ENCODE peak calls at places on chromosome 3, in four cellular contexts. S, P, J and O are unnamed samples.

GRCh38 chr3:48232734-48233133 is 8.2 kb upstream of the ZNF589 start:
- DNase-seq in J (peak; percentile 58), P (peak; percentile 45), S (no peak), O (peak; percentile 63)

GRCh38 chr3:100737334-100737733 is 28.0 kb downstream of the TFG start:
- DNase-seq in P (no peak), S (no peak), J (peak; percentile 14), O (no peak)

GRCh38 chr3:97910931-97911351 is 61.3 kb downstream of the RIOX2 start:
- DNase-seq in J (peak; percentile 40), S (no peak), P (peak; percentile 73), O (peak; percentile 11)

GRCh38 chr3:150681037-150681436 is 22.7 kb downstream of the ERICH6 start:
- DNase-seq in S (no peak), P (no peak), J (no peak), O (peak; percentile 48)

GRCh38 chr3:141227752-141228151 is 3.9 kb upstream of the PXYLP1 start:
- DNase-seq in J (no peak), S (no peak), P (no peak), O (no peak)

GRCh38 chr3:134342269-134342668 is 32.0 kb downstream of the AMOTL2 start:
- DNase-seq in J (no peak), P (no peak), S (no peak), O (no peak)

GRCh38 chr3:9422712-9423424 is 25.5 kb downstream of the SETD5 start:
- DNase-seq in S (no peak), P (no peak), J (peak; percentile 53), O (no peak)

GRCh38 chr3:109355625-109356441 is 18.5 kb upstream of the DPPA4 start:
- DNase-seq in J (no peak), S (no peak), P (no peak), O (no peak)

DNA sequence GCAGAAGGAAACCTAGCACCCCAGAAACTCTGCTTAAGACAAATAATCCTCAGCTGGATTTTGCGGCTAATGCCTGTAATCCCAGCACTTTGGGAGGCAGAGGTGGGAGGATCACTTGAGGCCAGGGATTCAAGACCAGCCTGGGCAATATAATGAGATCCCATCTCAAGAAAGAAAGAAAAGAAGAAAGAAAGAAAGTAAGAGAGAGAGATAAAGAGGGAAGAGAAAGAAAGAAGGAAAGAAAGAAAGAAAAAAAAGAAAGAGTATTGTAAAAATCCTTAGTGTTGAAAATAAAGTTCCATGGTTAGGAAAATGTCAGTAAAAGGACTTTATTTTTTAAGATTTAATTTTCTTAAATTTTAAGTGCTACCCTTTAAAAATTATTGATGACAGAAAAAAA is 54.9 kb upstream of the LRRFIP2 start:
- DNase-seq in P (no peak), S (no peak), J (no peak), O (no peak)
- TF ChIP-seq SPI1 in P (no peak), S (no peak), J (no peak), O (no peak)

DNA sequence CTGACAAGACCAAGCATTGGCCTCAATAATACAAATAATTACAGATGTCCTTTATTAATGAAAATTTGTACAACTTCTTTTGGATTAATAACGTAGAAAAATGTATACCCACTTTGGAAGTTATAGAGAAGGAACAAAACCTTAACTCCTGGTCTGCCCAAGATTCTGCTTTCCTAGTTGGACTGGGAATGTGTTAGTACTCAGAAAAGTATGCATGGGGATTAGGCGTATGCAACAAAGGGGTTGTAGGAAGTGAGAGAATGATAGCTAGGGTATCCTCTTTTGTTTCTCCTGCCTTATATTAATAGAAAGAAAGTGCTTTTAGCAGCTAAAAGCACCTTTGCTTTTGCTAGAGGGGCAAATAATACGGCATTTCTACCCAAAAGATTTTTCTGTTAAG is 116.2 kb upstream of the LRRFIP2 start:
- DNase-seq in S (no peak), P (no peak), J (no peak), O (no peak)
- TF ChIP-seq SPI1 in S (no peak), P (no peak), J (no peak), O (no peak)

DNA sequence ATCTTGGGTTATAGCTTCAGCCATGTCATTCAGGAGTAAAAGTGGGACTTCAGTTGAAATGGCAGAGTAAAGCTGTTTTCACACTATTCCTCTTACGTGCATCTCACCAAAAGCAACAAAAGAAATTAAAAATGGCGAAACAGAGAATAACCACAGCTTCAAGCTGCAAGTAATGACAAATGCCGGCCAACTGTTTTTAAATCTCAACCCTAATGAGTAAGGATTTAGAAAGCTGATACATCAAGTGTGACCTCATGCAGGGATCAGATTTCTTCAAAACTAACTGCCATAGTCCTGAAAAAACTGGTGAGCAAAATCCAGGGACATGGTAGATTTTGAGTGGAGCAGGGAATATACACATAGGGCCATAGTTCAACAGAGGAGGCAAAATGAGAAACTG is 84.7 kb downstream of the COL6A6 start:
- DNase-seq in S (no peak), J (no peak), P (no peak), O (no peak)
- TF ChIP-seq SPI1 in S (no peak), J (no peak), P (no peak), O (no peak)

GRCh38 chr3:115151921-115152320 is 4.8 kb upstream of the ZBTB20 start:
- DNase-seq in P (no peak), S (no peak), J (no peak), O (no peak)

GRCh38 chr3:115160295-115160694 is 13.2 kb upstream of the ZBTB20 start:
- DNase-seq in S (no peak), P (no peak), J (no peak), O (peak; percentile 55)

GRCh38 chr3:115154611-115155010 is 7.5 kb upstream of the ZBTB20 start:
- DNase-seq in S (no peak), J (no peak), P (no peak), O (no peak)

GRCh38 chr3:115161866-115162265 is 14.8 kb upstream of the ZBTB20 start:
- DNase-seq in J (no peak), P (no peak), S (no peak), O (no peak)

DNA sequence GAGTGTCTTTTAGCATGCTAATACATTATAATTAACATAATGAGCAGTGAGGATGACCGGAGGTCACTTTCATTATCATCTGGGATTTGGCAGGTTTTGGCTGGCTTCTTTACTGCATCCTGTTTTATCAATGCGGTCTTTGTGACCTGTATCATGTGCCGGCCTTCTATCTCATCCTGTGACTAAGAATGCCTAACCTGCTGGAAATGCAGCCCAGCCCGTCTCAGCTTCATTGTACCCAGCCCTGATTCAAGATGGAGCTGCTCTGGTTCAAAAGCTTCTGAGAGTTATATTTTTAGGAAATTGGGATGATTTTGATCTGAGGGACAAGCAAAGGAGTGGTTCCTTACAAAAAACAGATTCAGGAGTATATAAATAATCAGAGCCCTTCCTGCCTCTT is 9.2 kb upstream of the ZBTB20 start:
- DNase-seq in J (no peak), P (no peak), S (no peak), O (no peak)
- TF ChIP-seq SPI1 in J (no peak), P (no peak), S (no peak), O (no peak)

DNA sequence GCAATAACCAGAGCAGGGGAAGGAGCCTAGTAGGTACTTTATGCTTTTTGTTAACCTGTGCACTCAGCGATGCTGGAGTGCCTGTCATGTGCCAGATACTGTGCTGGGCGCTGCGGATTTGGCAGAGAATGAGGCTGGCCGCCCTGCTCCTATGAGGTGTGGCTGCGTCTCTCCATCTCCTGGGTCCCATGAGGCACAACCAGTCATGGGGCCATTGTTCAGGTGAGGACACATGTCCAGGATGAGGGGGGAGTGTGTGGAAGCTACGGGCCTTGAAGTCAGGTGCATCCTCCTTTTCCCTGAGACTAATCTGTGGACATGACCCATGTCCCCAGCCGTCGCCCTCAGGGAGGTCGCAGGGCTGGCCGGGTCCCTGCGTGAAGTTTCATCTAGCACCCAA is 963 bp upstream of the TXNRD3 start:
- DNase-seq in S (no peak), J (no peak), P (no peak), O (no peak)
- TF ChIP-seq SPI1 in S (no peak), J (no peak), P (no peak), O (no peak)

GRCh38 chr3:149332781-149333517 is 487 bp downstream of the TM4SF18 start:
- DNase-seq in P (no peak), J (no peak), S (no peak), O (no peak)

GRCh38 chr3:149332227-149332765 is 1.1 kb downstream of the TM4SF18 start:
- DNase-seq in S (no peak), P (no peak), J (no peak), O (no peak)

GRCh38 chr3:149333518-149333859 is at the start of gene TM4SF18:
- DNase-seq in J (no peak), S (no peak), P (no peak), O (no peak)

GRCh38 chr3:149325581-149325980 is 7.9 kb downstream of the TM4SF18 start:
- DNase-seq in J (no peak), P (no peak), S (no peak), O (no peak)

GRCh38 chr3:149330609-149331008 is 2.8 kb downstream of the TM4SF18 start:
- DNase-seq in P (no peak), S (no peak), J (no peak), O (no peak)
- TF ChIP-seq SPI1 in P (no peak), S (no peak), J (no peak), O (no peak)

GRCh38 chr3:129226374-129226773 is 23.0 kb upstream of the COPG1 start:
- DNase-seq in S (no peak), J (peak; percentile 54), P (peak; percentile 34), O (no peak)

GRCh38 chr3:129230311-129231019 is 18.9 kb upstream of the COPG1 start:
- DNase-seq in P (peak; percentile 94), J (peak; percentile 25), S (no peak), O (no peak)

GRCh38 chr3:129228891-129229585 is 20.4 kb upstream of the COPG1 start:
- DNase-seq in J (peak; percentile 29), S (no peak), P (peak; percentile 68), O (no peak)

DNA sequence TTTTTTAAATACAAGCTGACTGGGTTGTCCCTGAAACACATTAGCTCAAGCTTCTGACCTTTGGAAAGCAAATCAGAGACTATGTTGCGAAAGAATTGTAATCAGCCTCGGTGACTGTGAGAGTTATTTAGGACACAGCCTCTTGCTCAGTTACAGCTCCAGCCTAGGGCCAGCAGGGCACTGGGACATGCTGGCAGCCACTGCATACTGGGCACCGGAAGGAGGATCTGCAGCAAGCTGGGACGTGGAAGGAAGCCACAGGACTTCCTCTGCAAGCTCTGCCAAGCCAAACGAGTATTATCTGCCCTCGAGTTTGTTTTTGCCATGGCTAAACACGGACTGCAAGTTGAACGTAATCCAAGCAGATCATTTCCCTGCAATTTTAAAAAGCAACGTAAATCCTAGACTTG is 24.4 kb upstream of the COPG1 start:
- DNase-seq in J (no peak), S (no peak), P (peak; percentile 84), O (no peak)
- TF ChIP-seq SPI1 in J (no peak), S (peak; percentile 32), P (peak; percentile 82), O (no peak)